ENCODE peak calls at places on chromosomes 12 and 14, in five cellular contexts. T is choroid plexus epithelial cell, O is ovary, R is foreskin fibroblast, F is mucosa of descending colon. X is an unnamed sample.

GRCh38 chr12:103647267-103647666 is 60.2 kb downstream of the STAB2 start:
- DNase-seq in T (peak), O (no peak), R (peak), F (no peak), X (peak)

GRCh38 chr14:92676448-92677086 is 71.9 kb downstream of the LGMN start:
- DNase-seq in T (no peak), O (peak), R (no peak), F (no peak), X (no peak)

GRCh38 chr12:26125451-26126339 is 858 bp upstream of the BHLHE41 start:
- DNase-seq in T (peak), O (peak), R (peak), F (peak), X (peak)

GRCh38 chr14:101442451-101442850 is 118.8 kb upstream of the DIO3 start:
- DNase-seq in T (no peak), O (peak), R (no peak), F (no peak), X (no peak)

GRCh38 chr12:7935773-7936581 is at the start of gene SLC2A3:
- DNase-seq in T (peak), O (peak), R (peak), F (no peak), X (peak)

GRCh38 chr12:58349161-58349560 is 407.8 kb downstream of the ATP23 start:
- DNase-seq in T (peak), O (no peak), R (no peak), F (no peak), X (no peak)

GRCh38 chr12:18383203-18383602 is 121.9 kb downstream of the PIK3C2G start:
- DNase-seq in T (peak), O (no peak), R (peak), F (no peak), X (peak)

GRCh38 chr12:110073049-110073831 is 24.9 kb upstream of the C12orf76 start:
- DNase-seq in T (no peak), O (no peak), R (no peak), F (peak), X (no peak)

GRCh38 chr14:52348796-52349195 is 34.7 kb downstream of the PTGER2 start:
- DNase-seq in T (peak), O (no peak), R (peak), F (no peak), X (peak)

GRCh38 chr12:131872154-131873046 is 22.0 kb upstream of the ULK1 start:
- DNase-seq in T (peak), O (peak), R (peak), F (no peak), X (peak)

GRCh38 chr12:26034371-26035142 is 76.1 kb downstream of the RASSF8 start:
- DNase-seq in T (no peak), O (no peak), R (peak), F (no peak), X (peak)

GRCh38 chr12:15984097-15984800 is 73.1 kb downstream of the DERA start:
- DNase-seq in T (no peak), O (no peak), R (no peak), F (no peak), X (peak)

GRCh38 chr14:55153951-55154350 is 24.9 kb downstream of the LGALS3 start:
- DNase-seq in T (no peak), O (no peak), R (no peak), F (no peak), X (no peak)

GRCh38 chr12:51349026-51349425 is 2.5 kb upstream of the CELA1 start:
- DNase-seq in T (peak), O (no peak), R (peak), F (no peak), X (peak)

GRCh38 chr14:61472025-61472672 is 150.8 kb downstream of the PRKCH start:
- DNase-seq in T (peak), O (no peak), R (peak), F (no peak), X (peak)

GRCh38 chr12:58415716-58416115 is 474.3 kb downstream of the ATP23 start:
- DNase-seq in T (no peak), O (no peak), R (no peak), F (no peak), X (no peak)

GRCh38 chr14:30551460-30551859 is 7.5 kb upstream of the G2E3 start:
- DNase-seq in T (peak), O (no peak), R (no peak), F (no peak), X (no peak)

GRCh38 chr12:127619869-127620769 is 646.9 kb upstream of the TMEM132C start:
- DNase-seq in T (no peak), O (no peak), R (no peak), F (no peak), X (no peak)

GRCh38 chr12:6701078-6701768 is 608 bp upstream of the PIANP start:
- DNase-seq in T (no peak), O (peak), R (no peak), F (no peak), X (no peak)

GRCh38 chr12:105378821-105379400 is 48.4 kb downstream of the C12orf75 start:
- DNase-seq in T (peak), O (no peak), R (no peak), F (no peak), X (peak)

GRCh38 chr12:81176796-81177195 is 98.9 kb downstream of the ACSS3 start:
- DNase-seq in T (peak), O (no peak), R (no peak), F (no peak), X (peak)

GRCh38 chr14:55028066-55028465 is 1.0 kb downstream of the SOCS4 start:
- DNase-seq in T (no peak), O (no peak), R (no peak), F (no peak), X (no peak)

GRCh38 chr14:71403673-71404072 is 496.4 kb downstream of the PCNX1 start:
- DNase-seq in T (peak), O (no peak), R (no peak), F (no peak), X (peak)

GRCh38 chr12:100455896-100456295 is 17.8 kb upstream of the NR1H4 start:
- DNase-seq in T (no peak), O (no peak), R (no peak), F (no peak), X (no peak)

GRCh38 chr12:104494816-104495158 is 38.0 kb downstream of the CHST11 start:
- DNase-seq in T (peak), O (no peak), R (no peak), F (no peak), X (no peak)

GRCh38 chr12:45050331-45050750 is 558 bp downstream of the DBX2 start:
- DNase-seq in T (no peak), O (no peak), R (no peak), F (no peak), X (no peak)

GRCh38 chr12:81332054-81332453 is 254.2 kb downstream of the ACSS3 start:
- DNase-seq in T (no peak), O (no peak), R (no peak), F (no peak), X (peak)

GRCh38 chr12:43315961-43316360 is 236.0 kb downstream of the ADAMTS20 start:
- DNase-seq in T (peak), O (no peak), R (peak), F (no peak), X (peak)

GRCh38 chr12:105825141-105825540 is 313.6 kb downstream of the NUAK1 start:
- DNase-seq in T (no peak), O (no peak), R (no peak), F (no peak), X (peak)

GRCh38 chr12:67592228-67593011 is 56.1 kb upstream of the DYRK2 start:
- DNase-seq in T (peak), O (no peak), R (peak), F (no peak), X (peak)

DNA sequence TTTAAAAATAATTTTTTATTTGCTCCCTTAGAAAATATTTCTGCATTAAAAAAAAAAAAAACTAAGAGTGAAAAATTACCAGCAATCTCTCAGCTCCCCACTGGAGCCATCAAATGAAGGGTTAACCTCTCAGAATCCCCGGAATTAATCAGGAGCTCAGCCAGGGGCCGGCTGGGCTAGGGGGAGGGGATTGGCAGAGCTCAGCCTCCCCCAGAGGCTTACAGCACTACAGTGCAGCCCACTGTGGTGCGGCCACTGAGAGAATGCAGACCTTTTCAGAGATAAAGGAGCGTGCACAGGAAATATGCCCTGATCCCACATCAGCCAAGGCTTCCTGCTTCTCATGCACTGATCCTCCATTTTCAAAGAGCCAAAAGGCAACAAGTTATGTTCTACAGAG is 185.6 kb downstream of the EGLN3 start:
- DNase-seq in T (peak), O (peak), R (no peak), F (no peak), X (peak)
- H3K4me3 ChIP-seq in T (no peak), O (no peak), R (no peak), F (no peak), X (no peak)

DNA sequence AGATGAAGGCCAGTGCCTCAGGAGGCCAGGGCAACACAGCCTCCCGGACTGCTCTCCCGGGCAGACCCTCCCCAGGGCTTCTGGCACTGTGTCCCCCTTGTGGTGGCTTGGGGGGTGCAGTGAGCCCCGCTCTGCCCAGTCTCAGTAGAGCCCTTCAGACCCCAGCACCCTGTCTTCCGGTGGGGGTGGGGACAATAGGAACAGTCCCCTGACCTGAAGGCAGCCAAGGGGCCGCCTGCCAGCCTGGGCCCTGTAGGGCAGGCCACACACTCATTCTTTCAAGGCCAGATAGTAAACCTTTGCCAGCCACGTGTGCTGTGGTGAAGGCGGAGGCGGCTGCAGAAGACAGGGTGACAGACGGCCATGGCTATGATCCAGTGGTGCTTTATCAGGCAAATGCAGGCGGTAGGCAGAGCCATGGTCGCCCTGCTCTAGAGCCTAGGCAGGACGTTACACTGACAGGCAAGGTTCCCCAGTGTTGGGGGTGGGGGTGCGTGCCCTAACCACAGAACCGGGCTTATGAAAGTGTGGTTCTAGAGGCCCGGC is 15.0 kb downstream of the ZFYVE21 start:
- DNase-seq in T (no peak), O (peak), R (no peak), F (no peak), X (peak)
- TF ChIP-seq CTCF in T (peak), O (no peak), R (no peak), F (no peak), X (peak)

GRCh38 chr14:68088463-68088862 is 268.9 kb downstream of the RAD51B start:
- DNase-seq in T (peak), O (peak), R (no peak), F (no peak), X (peak)
- H3K4me3 ChIP-seq in T (no peak), O (peak), R (no peak), F (no peak), X (no peak)

DNA sequence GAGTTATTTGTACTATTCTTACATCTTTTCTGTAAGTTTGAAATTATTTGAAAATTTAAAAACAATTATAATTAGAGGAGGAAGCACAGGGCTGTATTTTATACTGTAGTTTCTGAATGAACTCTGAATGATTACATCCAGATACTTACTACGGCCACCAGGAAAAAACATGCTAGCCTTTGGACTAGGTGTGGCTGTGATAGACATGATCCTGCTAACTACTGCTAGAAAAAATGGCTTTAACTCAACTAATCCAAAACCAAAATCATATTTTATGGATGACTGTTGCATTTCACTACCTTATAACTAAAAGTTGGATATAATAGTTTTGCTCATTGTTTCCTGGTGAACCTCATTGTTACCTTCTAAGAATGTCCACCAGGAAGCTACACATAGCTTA is 15.1 kb upstream of the SLC25A3 start:
- DNase-seq in T (no peak), O (no peak), R (no peak), F (no peak), X (no peak)
- TF ChIP-seq CTCF in T (no peak), O (no peak), R (no peak), F (no peak), X (no peak)

GRCh38 chr14:24052656-24053547 is 1.1 kb downstream of the CARMIL3 start:
- DNase-seq in T (no peak), O (no peak), R (no peak), F (peak), X (no peak)
- H3K4me3 ChIP-seq in T (no peak), O (peak), R (peak), F (no peak), X (no peak)